ENCODE peak calls at places on chromosome 11, in seven cellular contexts. E, I, O, Z, A, U and J are unnamed samples.

GRCh38 chr11:15885913-15886698 is 470.2 kb downstream of the SOX6 start:
- DNase-seq in E (no peak), A (no peak), Z (no peak), U (no peak), O (no peak), I (no peak), J (no peak)

GRCh38 chr11:94132152-94132558 is 3.5 kb downstream of the PANX1 start:
- DNase-seq in E (peak; percentile 70), I (peak; percentile 20), U (no peak), A (peak; percentile 29), O (peak; percentile 91), Z (no peak), J (peak; percentile 86)

GRCh38 chr11:95363710-95364109 is 132.7 kb upstream of the SESN3 start:
- DNase-seq in Z (no peak), O (no peak), A (no peak), U (peak; percentile 51), I (no peak), E (peak; percentile 38), J (no peak)

GRCh38 chr11:133945087-133945974 is 11.4 kb downstream of the IGSF9B start:
- DNase-seq in E (peak; percentile 86), I (no peak), U (no peak), O (peak; percentile 79), Z (peak; percentile 86), A (peak; percentile 78), J (no peak)

GRCh38 chr11:62611705-62612365 is 740 bp downstream of the EML3 start:
- DNase-seq in I (peak; percentile 56), U (peak; percentile 79), E (peak; percentile 88), O (peak; percentile 74), Z (peak; percentile 84), A (peak; percentile 59), J (peak; percentile 60)

GRCh38 chr11:40170076-40170475 is 1289.4 kb downstream of the LRRC4C start:
- DNase-seq in I (no peak), E (no peak), U (no peak), A (no peak), O (peak; percentile 56), Z (no peak), J (no peak)

GRCh38 chr11:82854242-82854641 is 46.0 kb downstream of the PRCP start:
- DNase-seq in I (no peak), Z (no peak), U (no peak), O (peak; percentile 42), E (no peak), A (no peak), J (no peak)

GRCh38 chr11:116981216-116981887 is 116.9 kb downstream of the SIK3 start:
- DNase-seq in Z (peak; percentile 33), I (no peak), E (no peak), A (no peak), U (no peak), O (no peak), J (no peak)

GRCh38 chr11:65860278-65861164 is at the start of gene MUS81:
- DNase-seq in E (peak; percentile 99), U (peak; percentile 98), I (peak; percentile 99), Z (peak; percentile 99), O (peak; percentile 98), A (peak; percentile 99), J (peak; percentile 99)

GRCh38 chr11:120281161-120281795 is 41.3 kb downstream of the POU2F3 start:
- DNase-seq in I (no peak), O (no peak), A (no peak), U (no peak), Z (no peak), E (peak; percentile 85), J (no peak)

GRCh38 chr11:79615425-79615824 is 174.6 kb upstream of the TENM4 start:
- DNase-seq in I (no peak), O (no peak), A (no peak), Z (no peak), U (no peak), E (no peak), J (no peak)

DNA sequence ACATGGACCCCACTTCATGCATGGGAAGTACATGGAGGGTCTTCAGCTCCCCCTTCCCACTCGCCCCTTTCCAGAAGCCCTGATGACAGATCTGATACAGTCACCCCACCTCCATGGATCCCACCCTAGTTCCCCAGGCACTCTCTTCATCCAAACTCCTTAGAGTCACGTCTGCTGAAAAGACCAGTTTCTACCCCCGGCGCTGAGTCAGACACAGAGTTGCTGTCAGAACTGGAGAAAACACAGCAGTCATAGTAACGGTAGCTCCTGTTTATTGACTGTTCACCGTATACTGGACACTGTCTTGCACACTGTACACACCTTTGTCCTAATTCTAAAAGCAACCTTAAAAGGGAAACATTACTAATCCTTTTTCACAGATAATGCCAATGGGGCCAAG is 29.1 kb downstream of the DRD2 start:
- DNase-seq in O (peak; percentile 36), A (no peak), U (no peak), I (no peak), Z (no peak), E (no peak), J (peak; percentile 36)
- H3K4me3 ChIP-seq in O (no peak overlapping the region), A (no peak overlapping the region), U (no peak overlapping the region), I (no peak overlapping the region), Z (no peak overlapping the region), E (no peak overlapping the region), J (no peak overlapping the region)

GRCh38 chr11:47550288-47551052 is 2.5 kb downstream of the CELF1 start:
- DNase-seq in E (no peak), A (no peak), I (no peak), O (no peak), Z (peak; percentile 64), U (no peak), J (peak; percentile 51)

GRCh38 chr11:47553417-47553746 is 450 bp upstream of the CELF1 start:
- DNase-seq in O (no peak), Z (no peak), E (no peak), A (no peak), U (no peak), I (no peak), J (peak; percentile 31)

GRCh38 chr11:47552086-47552580 is 799 bp downstream of the CELF1 start:
- DNase-seq in I (no peak), A (peak; percentile 19), O (peak; percentile 70), U (peak; percentile 51), Z (no peak), E (peak; percentile 71), J (peak; percentile 63)

GRCh38 chr11:47552581-47553416 is at the start of gene CELF1:
- DNase-seq in Z (peak; percentile 99), I (peak; percentile 93), E (peak; percentile 96), U (peak; percentile 93), A (peak; percentile 91), O (peak; percentile 82), J (peak; percentile 90)

GRCh38 chr11:47551086-47551485 is 1.8 kb downstream of the CELF1 start:
- DNase-seq in Z (no peak), A (no peak), I (no peak), O (peak; percentile 32), U (peak; percentile 47), E (no peak), J (peak; percentile 64)
- H3K4me3 ChIP-seq in Z (peak overlapping the region; percentile 84), A (no peak overlapping the region), I (no peak overlapping the region), O (peak overlapping the region; percentile 100), U (no peak overlapping the region), E (no peak overlapping the region), J (peak overlapping the region; percentile 97)

GRCh38 chr11:76667856-76668255 is 2.7 kb downstream of the LRRC32 start:
- DNase-seq in A (no peak), I (peak; percentile 6), U (no peak), E (no peak), O (no peak), Z (peak; percentile 60), J (no peak)
- H3K4me3 ChIP-seq in A (peak overlapping the region; percentile 62), I (peak overlapping the region; percentile 1), U (no peak overlapping the region), E (peak overlapping the region; percentile 89), O (peak overlapping the region; percentile 11), Z (peak overlapping the region; percentile 76), J (peak overlapping the region; percentile 17)

GRCh38 chr11:19121646-19122045 is 4.7 kb downstream of the ZDHHC13 start:
- DNase-seq in I (no peak), A (no peak), U (no peak), Z (no peak), O (peak; percentile 25), E (no peak), J (no peak)

GRCh38 chr11:19117760-19118097 is 761 bp downstream of the ZDHHC13 start:
- DNase-seq in O (no peak), Z (no peak), E (no peak), U (no peak), I (no peak), A (no peak), J (no peak)

GRCh38 chr11:19111809-19112208 is 5.2 kb upstream of the ZDHHC13 start:
- DNase-seq in I (no peak), E (no peak), O (no peak), U (no peak), A (no peak), Z (no peak), J (no peak)

GRCh38 chr11:19116971-19117759 is at the start of gene ZDHHC13:
- DNase-seq in U (peak; percentile 98), E (peak; percentile 98), I (peak; percentile 98), O (peak; percentile 89), A (peak; percentile 94), Z (peak; percentile 99), J (peak; percentile 83)

DNA sequence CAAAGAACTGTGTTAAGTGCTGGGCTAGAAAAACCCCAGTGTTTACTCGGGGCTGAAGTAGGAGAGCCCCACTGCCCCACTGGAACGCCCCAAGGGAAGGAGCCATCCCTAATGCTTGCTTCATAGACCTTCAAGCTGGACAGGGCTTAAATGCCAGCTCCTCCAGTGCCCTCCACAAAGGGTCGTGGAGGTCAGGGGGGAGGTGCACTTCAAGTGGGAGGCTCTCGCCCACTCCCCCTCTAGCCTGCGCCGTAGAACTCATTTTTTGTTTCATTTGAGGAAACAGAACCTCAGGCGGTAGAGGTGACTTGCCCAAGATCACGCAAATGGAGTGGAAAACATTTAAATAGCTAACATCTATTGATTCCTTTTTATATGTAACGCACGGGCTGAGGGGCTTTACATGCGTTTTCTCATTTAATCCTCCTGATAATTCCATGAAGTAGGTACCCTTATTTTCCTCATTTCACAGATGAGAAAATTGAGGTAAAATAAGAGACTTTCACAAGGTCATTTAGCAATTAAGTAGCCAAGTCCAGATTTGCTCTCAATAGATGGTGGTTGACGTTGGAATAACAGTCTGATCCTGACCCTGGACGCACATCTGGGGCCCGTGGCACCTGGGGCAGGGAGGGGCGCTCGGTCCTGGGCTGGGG is 525 bp upstream of the ZDHHC13 start:
- DNase-seq in O (no peak), A (no peak), U (peak; percentile 34), E (peak; percentile 37), I (no peak), Z (peak; percentile 69), J (no peak)
- H3K4me3 ChIP-seq in O (peak overlapping the region; percentile 89), A (peak overlapping the region; percentile 86), U (peak overlapping the region; percentile 39), E (peak overlapping the region; percentile 71), I (peak overlapping the region; percentile 84), Z (peak overlapping the region; percentile 94), J (peak overlapping the region; percentile 90)

DNA sequence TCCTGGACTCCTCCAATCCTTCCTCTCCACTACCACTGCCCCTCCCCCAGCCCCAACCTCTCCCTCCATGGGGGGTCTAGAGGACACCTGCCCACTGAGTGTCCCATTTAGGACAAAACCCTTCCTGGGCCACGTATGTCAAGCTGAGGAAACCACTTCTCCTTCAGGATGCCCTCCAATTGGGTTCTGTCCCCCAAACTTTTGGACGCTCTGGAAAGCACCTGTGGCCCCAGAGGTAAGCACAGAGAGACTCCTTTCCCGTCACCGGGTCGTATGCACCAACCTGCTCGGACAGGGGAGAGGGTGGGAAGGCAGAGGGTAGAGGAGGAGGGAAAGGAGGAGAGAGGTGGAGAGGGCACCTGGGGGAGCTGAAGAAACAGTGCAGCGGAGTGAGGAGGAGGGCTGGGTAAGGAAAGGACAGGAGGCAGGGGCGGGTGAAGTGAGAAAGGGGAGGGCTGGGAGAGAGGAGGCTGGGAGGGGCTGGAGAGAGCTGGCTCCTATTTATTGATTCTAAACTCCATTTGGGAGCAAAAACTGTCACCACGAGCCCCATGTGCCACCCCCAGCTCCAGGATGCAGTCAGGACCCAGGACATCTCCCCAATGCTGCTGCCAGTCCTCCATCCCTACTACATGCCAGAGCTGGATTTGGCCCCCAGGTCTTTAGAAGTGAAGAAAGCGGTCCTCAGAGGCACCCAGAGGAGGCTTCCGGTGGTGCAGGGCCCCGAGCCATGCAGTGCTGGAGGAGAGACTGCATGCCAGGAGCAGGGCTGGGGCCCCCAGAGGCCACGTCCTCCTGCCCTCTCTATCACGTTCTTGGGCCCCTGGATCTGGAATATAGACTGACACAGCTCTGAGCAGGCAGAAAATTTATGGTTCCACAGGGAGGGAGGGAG is 53.6 kb downstream of the SLC22A12 start:
- DNase-seq in A (no peak), E (peak; percentile 47), U (peak; percentile 86), Z (no peak), I (no peak), O (no peak), J (no peak)
- H3K4me3 ChIP-seq in A (no peak overlapping the region), E (no peak overlapping the region), U (peak overlapping the region; percentile 12), Z (no peak overlapping the region), I (no peak overlapping the region), O (no peak overlapping the region), J (no peak overlapping the region)